ENCODE peak calls at places on chromosome 9, in seven cellular contexts. P, A, Y, K, T, X and H are unnamed samples.

GRCh38 chr9:90641868-90642558 is 611 bp downstream of the DIRAS2 start:
- DNase-seq in X (no peak), A (no peak), P (peak), K (peak), Y (peak), T (peak), H (peak)

GRCh38 chr9:90702431-90702830 is 59.8 kb upstream of the DIRAS2 start:
- DNase-seq in P (no peak), X (no peak), A (no peak), K (no peak), Y (no peak), T (no peak), H (no peak)

GRCh38 chr9:18821794-18822193 is 211.2 kb downstream of the SAXO1 start:
- DNase-seq in T (no peak), Y (no peak), A (peak), K (no peak), P (no peak), X (no peak), H (peak)

GRCh38 chr9:122252796-122253195 is 11.8 kb downstream of the RBM18 start:
- DNase-seq in T (no peak), X (peak), Y (no peak), P (no peak), K (no peak), A (no peak), H (peak)

GRCh38 chr9:19920401-19920800 is 131.6 kb upstream of the SLC24A2 start:
- DNase-seq in Y (no peak), A (no peak), P (no peak), T (no peak), K (no peak), X (no peak), H (no peak)

GRCh38 chr9:120360046-120360445 is 219.9 kb downstream of the CDK5RAP2 start:
- DNase-seq in T (no peak), K (no peak), A (peak), P (no peak), Y (no peak), X (no peak), H (no peak)

GRCh38 chr9:129595323-129595741 is 25.6 kb downstream of the C9orf50 start:
- DNase-seq in K (no peak), A (peak), P (no peak), Y (no peak), T (peak), X (no peak), H (no peak)

GRCh38 chr9:14866200-14866749 is 44.0 kb downstream of the FREM1 start:
- DNase-seq in P (no peak), Y (no peak), K (no peak), T (no peak), X (no peak), A (no peak), H (no peak)

GRCh38 chr9:77018058-77019009 is 1.1 kb upstream of the FOXB2 start:
- DNase-seq in A (no peak), T (no peak), X (peak), Y (peak), P (no peak), K (no peak), H (peak)

GRCh38 chr9:117403848-117404247 is 11.0 kb downstream of the ASTN2 start:
- DNase-seq in T (no peak), A (no peak), P (no peak), K (no peak), X (no peak), Y (no peak), H (peak)

GRCh38 chr9:134159566-134160245 is 4.7 kb downstream of the RNU6ATAC start:
- DNase-seq in T (no peak), X (no peak), K (no peak), P (no peak), Y (no peak), A (no peak), H (no peak)

GRCh38 chr9:98256632-98257218 is 1.3 kb upstream of the TBC1D2 start:
- DNase-seq in A (no peak), K (no peak), T (no peak), X (no peak), Y (no peak), P (no peak), H (no peak)
- H3K4ac ChIP-seq in A (peak), K (no peak), T (peak), X (no peak), Y (no peak), P (peak), H (peak)

GRCh38 chr9:109729513-109729912 is 50.5 kb upstream of the PALM2AKAP2 start:
- DNase-seq in X (no peak), A (no peak), P (no peak), T (no peak), Y (no peak), K (no peak), H (no peak)

GRCh38 chr9:109730228-109730627 is 49.8 kb upstream of the PALM2AKAP2 start:
- DNase-seq in A (no peak), K (no peak), Y (no peak), P (no peak), X (no peak), T (peak), H (no peak)

GRCh38 chr9:109725460-109725859 is 54.5 kb upstream of the PALM2AKAP2 start:
- DNase-seq in Y (no peak), T (peak), P (no peak), X (no peak), A (no peak), K (no peak), H (no peak)

GRCh38 chr9:109728696-109729300 is 51.2 kb upstream of the PALM2AKAP2 start:
- DNase-seq in T (no peak), A (no peak), P (peak), Y (no peak), K (no peak), X (no peak), H (no peak)

DNA sequence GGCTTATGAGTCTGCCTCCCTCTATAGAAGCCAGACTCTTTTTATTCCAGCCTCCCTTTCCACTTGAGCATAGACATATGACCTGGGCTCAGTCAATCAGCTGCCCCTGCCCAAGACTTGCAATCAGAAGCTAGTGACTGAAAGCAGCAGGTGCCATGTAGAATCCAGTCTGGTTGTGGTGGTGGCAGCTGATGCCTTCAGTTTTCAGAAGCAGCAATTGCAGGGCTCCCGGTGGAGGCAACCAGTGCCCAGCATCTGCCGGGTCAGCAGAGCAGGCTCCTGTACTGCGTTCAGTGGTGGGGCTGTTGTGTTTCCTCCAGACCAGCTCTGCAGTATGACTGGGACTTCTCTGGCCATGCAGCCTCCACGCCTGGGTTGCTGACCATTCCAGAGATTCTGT is 53.9 kb upstream of the PALM2AKAP2 start:
- DNase-seq in K (no peak), Y (no peak), T (no peak), A (no peak), X (no peak), P (no peak), H (no peak)
- H3K4ac ChIP-seq in K (no peak), Y (no peak), T (no peak), A (no peak), X (no peak), P (no peak), H (no peak)

GRCh38 chr9:112193562-112194288 is 18.6 kb upstream of the SUSD1 start:
- DNase-seq in Y (no peak), T (no peak), K (no peak), A (no peak), X (no peak), P (no peak), H (no peak)

GRCh38 chr9:112200699-112201098 is 25.6 kb upstream of the SUSD1 start:
- DNase-seq in P (no peak), T (no peak), K (no peak), X (no peak), A (no peak), Y (no peak), H (no peak)

GRCh38 chr9:112203536-112203935 is 28.4 kb upstream of the SUSD1 start:
- DNase-seq in A (peak), P (peak), K (no peak), T (no peak), Y (no peak), X (no peak), H (no peak)

GRCh38 chr9:112194969-112195431 is 19.9 kb upstream of the SUSD1 start:
- DNase-seq in T (no peak), X (no peak), P (no peak), Y (no peak), A (peak), K (no peak), H (no peak)

GRCh38 chr9:112198646-112199045 is 23.5 kb upstream of the SUSD1 start:
- DNase-seq in P (no peak), Y (no peak), X (no peak), T (no peak), A (no peak), K (no peak), H (no peak)
- H3K4ac ChIP-seq in P (no peak), Y (no peak), X (no peak), T (no peak), A (no peak), K (no peak), H (no peak)

GRCh38 chr9:133049043-133049442 is 12.7 kb upstream of the CEL start:
- DNase-seq in P (no peak), A (no peak), T (no peak), X (no peak), Y (no peak), K (no peak), H (no peak)
- H3K4ac ChIP-seq in P (no peak), A (no peak), T (no peak), X (no peak), Y (no peak), K (no peak), H (no peak)

DNA sequence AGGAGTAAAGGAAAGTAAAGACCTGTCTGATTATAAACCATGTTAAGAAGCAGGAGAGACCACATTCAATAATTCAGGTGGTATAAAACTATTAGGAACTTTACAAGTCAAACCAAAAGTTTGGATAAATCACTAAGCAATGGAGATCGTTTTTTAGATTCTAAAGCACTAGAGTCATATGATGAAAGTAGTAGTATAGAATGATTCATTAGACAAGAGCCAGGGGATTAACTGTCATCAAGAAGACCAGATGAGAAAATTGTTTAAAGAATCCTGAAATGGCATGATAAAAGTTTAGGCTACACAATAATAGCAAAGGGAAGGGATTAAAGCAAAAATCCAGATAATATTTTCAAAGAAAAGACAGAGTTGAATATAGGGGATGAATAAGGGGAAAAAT is 12.9 kb upstream of the CARNMT1 start:
- DNase-seq in P (no peak), A (no peak), T (no peak), K (no peak), Y (no peak), X (no peak), H (no peak)
- H3K4ac ChIP-seq in P (no peak), A (no peak), T (no peak), K (no peak), Y (no peak), X (no peak), H (no peak)

GRCh38 chr9:21813575-21814473 is 11.4 kb downstream of the MTAP start:
- DNase-seq in K (no peak), A (peak), T (peak), Y (peak), P (peak), X (no peak), H (peak)
- H3K4ac ChIP-seq in K (no peak), A (no peak), T (peak), Y (no peak), P (no peak), X (no peak), H (no peak)

GRCh38 chr9:136922540-136922939 is 22.0 kb downstream of the FBXW5 start:
- DNase-seq in A (no peak), T (no peak), X (no peak), Y (no peak), P (no peak), K (no peak), H (no peak)

GRCh38 chr9:136920069-136920468 is 24.5 kb downstream of the FBXW5 start:
- DNase-seq in T (no peak), X (peak), K (no peak), P (no peak), Y (no peak), A (no peak), H (no peak)

GRCh38 chr9:136920832-136921231 is 23.7 kb downstream of the FBXW5 start:
- DNase-seq in X (peak), A (no peak), K (no peak), P (no peak), Y (no peak), T (no peak), H (no peak)

GRCh38 chr9:136921718-136922117 is 22.8 kb downstream of the FBXW5 start:
- DNase-seq in A (no peak), P (no peak), X (peak), Y (no peak), T (no peak), K (no peak), H (no peak)

GRCh38 chr9:136921307-136921706 is 23.2 kb downstream of the FBXW5 start:
- DNase-seq in X (peak), Y (no peak), T (no peak), K (no peak), A (no peak), P (no peak), H (no peak)
- H3K4ac ChIP-seq in X (no peak), Y (no peak), T (no peak), K (no peak), A (no peak), P (no peak), H (no peak)

GRCh38 chr9:4026925-4027324 is 272.9 kb downstream of the GLIS3 start:
- DNase-seq in Y (no peak), K (no peak), P (no peak), A (no peak), X (no peak), T (no peak), H (no peak)
- H3K4ac ChIP-seq in Y (no peak), K (no peak), P (peak), A (no peak), X (no peak), T (no peak), H (no peak)